ENCODE peak calls at places on chromosomes 7 and 10, in nine cellular contexts. One of them, this sample, is unnamed.

GRCh38 chr10:31708513-31708912 is 220.1 kb downstream of the ARHGAP12 start:
- DNase-seq in heart left ventricle: peak; percentile 41
- DNase-seq in left ventricle myocardium inferior: no peak
- DNase-seq in colonic mucosa: no peak
- DNase-seq in uterus: no peak
- DNase-seq in body of pancreas: no peak
- DNase-seq in mammary epithelial cell: no peak
- DNase-seq in CD8-positive, alpha-beta T cell: no peak
- DNase-seq in naive thymus-derived CD4-positive, alpha-beta T cell: no peak
- DNase-seq in this sample: no peak

GRCh38 chr10:129495697-129496096 is 28.7 kb downstream of the MGMT start:
- DNase-seq in heart left ventricle: no peak
- DNase-seq in body of pancreas: no peak
- DNase-seq in CD8-positive, alpha-beta T cell: no peak
- DNase-seq in mammary epithelial cell: no peak
- DNase-seq in colonic mucosa: no peak
- DNase-seq in naive thymus-derived CD4-positive, alpha-beta T cell: no peak
- DNase-seq in uterus: no peak
- DNase-seq in left ventricle myocardium inferior: no peak
- DNase-seq in this sample: no peak

GRCh38 chr7:155463114-155463811 is 5.3 kb downstream of the EN2 start:
- DNase-seq in left ventricle myocardium inferior: no peak
- DNase-seq in mammary epithelial cell: no peak
- DNase-seq in uterus: no peak
- DNase-seq in body of pancreas: no peak
- DNase-seq in CD8-positive, alpha-beta T cell: no peak
- DNase-seq in naive thymus-derived CD4-positive, alpha-beta T cell: no peak
- DNase-seq in colonic mucosa: no peak
- DNase-seq in heart left ventricle: no peak
- DNase-seq in this sample: no peak

GRCh38 chr10:61766927-61767326 is 104.2 kb downstream of the CABCOCO1 start:
- DNase-seq in uterus: no peak
- DNase-seq in CD8-positive, alpha-beta T cell: no peak
- DNase-seq in mammary epithelial cell: no peak
- DNase-seq in colonic mucosa: no peak
- DNase-seq in heart left ventricle: no peak
- DNase-seq in naive thymus-derived CD4-positive, alpha-beta T cell: no peak
- DNase-seq in left ventricle myocardium inferior: no peak
- DNase-seq in body of pancreas: no peak
- DNase-seq in this sample: no peak

GRCh38 chr10:24731942-24732341 is 8.3 kb upstream of the ARHGAP21 start:
- DNase-seq in uterus: no peak
- DNase-seq in heart left ventricle: no peak
- DNase-seq in colonic mucosa: no peak
- DNase-seq in CD8-positive, alpha-beta T cell: no peak
- DNase-seq in body of pancreas: no peak
- DNase-seq in naive thymus-derived CD4-positive, alpha-beta T cell: no peak
- DNase-seq in left ventricle myocardium inferior: no peak
- DNase-seq in mammary epithelial cell: peak; percentile 82
- DNase-seq in this sample: no peak

GRCh38 chr7:94129443-94130140 is 125.4 kb upstream of the BET1 start:
- DNase-seq in colonic mucosa: no peak
- DNase-seq in body of pancreas: no peak
- DNase-seq in naive thymus-derived CD4-positive, alpha-beta T cell: no peak
- DNase-seq in uterus: no peak
- DNase-seq in left ventricle myocardium inferior: no peak
- DNase-seq in mammary epithelial cell: peak; percentile 3
- DNase-seq in heart left ventricle: no peak
- DNase-seq in CD8-positive, alpha-beta T cell: no peak
- DNase-seq in this sample: no peak

GRCh38 chr10:35103887-35104286 is 13.7 kb upstream of the CUL2 start:
- DNase-seq in naive thymus-derived CD4-positive, alpha-beta T cell: no peak
- DNase-seq in heart left ventricle: no peak
- DNase-seq in left ventricle myocardium inferior: no peak
- DNase-seq in uterus: no peak
- DNase-seq in mammary epithelial cell: no peak
- DNase-seq in body of pancreas: no peak
- DNase-seq in colonic mucosa: no peak
- DNase-seq in CD8-positive, alpha-beta T cell: no peak
- DNase-seq in this sample: no peak

GRCh38 chr7:4519819-4520520 is 162.1 kb upstream of the FOXK1 start:
- DNase-seq in left ventricle myocardium inferior: no peak
- DNase-seq in body of pancreas: no peak
- DNase-seq in naive thymus-derived CD4-positive, alpha-beta T cell: no peak
- DNase-seq in colonic mucosa: no peak
- DNase-seq in heart left ventricle: no peak
- DNase-seq in uterus: no peak
- DNase-seq in mammary epithelial cell: peak; percentile 29
- DNase-seq in CD8-positive, alpha-beta T cell: no peak
- DNase-seq in this sample: no peak

GRCh38 chr10:28241766-28242399 is 61.0 kb downstream of the MPP7 start:
- DNase-seq in heart left ventricle: no peak
- DNase-seq in uterus: no peak
- DNase-seq in body of pancreas: peak; percentile 27
- DNase-seq in naive thymus-derived CD4-positive, alpha-beta T cell: peak; percentile 46
- DNase-seq in left ventricle myocardium inferior: no peak
- DNase-seq in mammary epithelial cell: peak; percentile 43
- DNase-seq in CD8-positive, alpha-beta T cell: peak; percentile 22
- DNase-seq in colonic mucosa: no peak
- DNase-seq in this sample: no peak

GRCh38 chr10:88156341-88156740 is 292.9 kb downstream of the PTEN start:
- DNase-seq in uterus: no peak
- DNase-seq in CD8-positive, alpha-beta T cell: no peak
- DNase-seq in colonic mucosa: no peak
- DNase-seq in body of pancreas: no peak
- DNase-seq in mammary epithelial cell: peak; percentile 55
- DNase-seq in naive thymus-derived CD4-positive, alpha-beta T cell: no peak
- DNase-seq in heart left ventricle: no peak
- DNase-seq in left ventricle myocardium inferior: no peak
- DNase-seq in this sample: no peak

GRCh38 chr10:113780681-113781250 is 29.3 kb downstream of the PLEKHS1 start:
- DNase-seq in body of pancreas: no peak
- DNase-seq in colonic mucosa: no peak
- DNase-seq in heart left ventricle: no peak
- DNase-seq in mammary epithelial cell: no peak
- DNase-seq in uterus: no peak
- DNase-seq in left ventricle myocardium inferior: no peak
- DNase-seq in CD8-positive, alpha-beta T cell: no peak
- DNase-seq in naive thymus-derived CD4-positive, alpha-beta T cell: no peak
- DNase-seq in this sample: no peak

GRCh38 chr7:98949336-98950044 is 71.2 kb downstream of the TRRAP start:
- DNase-seq in uterus: no peak
- DNase-seq in body of pancreas: no peak
- DNase-seq in naive thymus-derived CD4-positive, alpha-beta T cell: no peak
- DNase-seq in mammary epithelial cell: no peak
- DNase-seq in CD8-positive, alpha-beta T cell: no peak
- DNase-seq in left ventricle myocardium inferior: peak; percentile 64
- DNase-seq in colonic mucosa: no peak
- DNase-seq in heart left ventricle: peak; percentile 86
- DNase-seq in this sample: peak; percentile 69

GRCh38 chr7:108088729-108089128 is 41.4 kb downstream of the LAMB4 start:
- DNase-seq in naive thymus-derived CD4-positive, alpha-beta T cell: no peak
- DNase-seq in CD8-positive, alpha-beta T cell: no peak
- DNase-seq in body of pancreas: no peak
- DNase-seq in uterus: no peak
- DNase-seq in colonic mucosa: no peak
- DNase-seq in left ventricle myocardium inferior: no peak
- DNase-seq in heart left ventricle: no peak
- DNase-seq in mammary epithelial cell: no peak
- DNase-seq in this sample: no peak

GRCh38 chr10:102581401-102581800 is 62.9 kb upstream of the TRIM8 start:
- DNase-seq in body of pancreas: no peak
- DNase-seq in left ventricle myocardium inferior: no peak
- DNase-seq in CD8-positive, alpha-beta T cell: no peak
- DNase-seq in uterus: no peak
- DNase-seq in heart left ventricle: no peak
- DNase-seq in naive thymus-derived CD4-positive, alpha-beta T cell: no peak
- DNase-seq in mammary epithelial cell: no peak
- DNase-seq in colonic mucosa: no peak
- DNase-seq in this sample: no peak

GRCh38 chr10:113139695-113140094 is 189.6 kb downstream of the TCF7L2 start:
- DNase-seq in colonic mucosa: no peak
- DNase-seq in naive thymus-derived CD4-positive, alpha-beta T cell: no peak
- DNase-seq in heart left ventricle: no peak
- DNase-seq in body of pancreas: no peak
- DNase-seq in CD8-positive, alpha-beta T cell: no peak
- DNase-seq in mammary epithelial cell: no peak
- DNase-seq in left ventricle myocardium inferior: no peak
- DNase-seq in uterus: no peak
- DNase-seq in this sample: no peak

GRCh38 chr7:124879103-124879502 is 50.5 kb downstream of the POT1 start:
- DNase-seq in colonic mucosa: no peak
- DNase-seq in body of pancreas: no peak
- DNase-seq in naive thymus-derived CD4-positive, alpha-beta T cell: no peak
- DNase-seq in uterus: no peak
- DNase-seq in mammary epithelial cell: no peak
- DNase-seq in CD8-positive, alpha-beta T cell: no peak
- DNase-seq in heart left ventricle: no peak
- DNase-seq in left ventricle myocardium inferior: no peak
- DNase-seq in this sample: no peak

GRCh38 chr10:35876248-35876647 is 234.2 kb upstream of the FZD8 start:
- DNase-seq in heart left ventricle: no peak
- DNase-seq in body of pancreas: no peak
- DNase-seq in left ventricle myocardium inferior: no peak
- DNase-seq in uterus: no peak
- DNase-seq in mammary epithelial cell: no peak
- DNase-seq in CD8-positive, alpha-beta T cell: no peak
- DNase-seq in naive thymus-derived CD4-positive, alpha-beta T cell: no peak
- DNase-seq in colonic mucosa: no peak
- DNase-seq in this sample: no peak

GRCh38 chr7:152180587-152180986 is 155.1 kb downstream of the GALNT11 start:
- DNase-seq in heart left ventricle: no peak
- DNase-seq in CD8-positive, alpha-beta T cell: no peak
- DNase-seq in mammary epithelial cell: no peak
- DNase-seq in colonic mucosa: no peak
- DNase-seq in body of pancreas: peak; percentile 20
- DNase-seq in naive thymus-derived CD4-positive, alpha-beta T cell: no peak
- DNase-seq in uterus: no peak
- DNase-seq in left ventricle myocardium inferior: no peak
- DNase-seq in this sample: no peak
- H3K27ac ChIP-seq in heart left ventricle: no peak overlapping the region
- H3K27ac ChIP-seq in CD8-positive, alpha-beta T cell: no peak overlapping the region
- H3K27ac ChIP-seq in mammary epithelial cell: no peak overlapping the region
- H3K27ac ChIP-seq in colonic mucosa: no peak overlapping the region
- H3K27ac ChIP-seq in body of pancreas: no peak overlapping the region
- H3K27ac ChIP-seq in naive thymus-derived CD4-positive, alpha-beta T cell: no peak overlapping the region
- H3K27ac ChIP-seq in uterus: no peak overlapping the region
- H3K27ac ChIP-seq in left ventricle myocardium inferior: no peak overlapping the region
- H3K27ac ChIP-seq in this sample: no peak overlapping the region

GRCh38 chr7:138460649-138461607 is 869 bp downstream of the TRIM24 start:
- DNase-seq in CD8-positive, alpha-beta T cell: peak; percentile 32
- DNase-seq in colonic mucosa: peak; percentile 61
- DNase-seq in uterus: peak; percentile 36
- DNase-seq in naive thymus-derived CD4-positive, alpha-beta T cell: peak; percentile 60
- DNase-seq in heart left ventricle: peak; percentile 63
- DNase-seq in left ventricle myocardium inferior: peak; percentile 54
- DNase-seq in mammary epithelial cell: peak; percentile 51
- DNase-seq in body of pancreas: peak; percentile 75
- DNase-seq in this sample: peak; percentile 83

GRCh38 chr7:138459300-138460175 is 521 bp upstream of the TRIM24 start:
- DNase-seq in naive thymus-derived CD4-positive, alpha-beta T cell: peak; percentile 99
- DNase-seq in CD8-positive, alpha-beta T cell: peak; percentile 97
- DNase-seq in colonic mucosa: peak; percentile 98
- DNase-seq in heart left ventricle: no peak
- DNase-seq in body of pancreas: peak; percentile 98
- DNase-seq in uterus: peak; percentile 98
- DNase-seq in left ventricle myocardium inferior: peak; percentile 98
- DNase-seq in mammary epithelial cell: peak; percentile 97
- DNase-seq in this sample: no peak

GRCh38 chr7:138460176-138460648 is at the start of gene TRIM24:
- DNase-seq in CD8-positive, alpha-beta T cell: no peak
- DNase-seq in naive thymus-derived CD4-positive, alpha-beta T cell: no peak
- DNase-seq in body of pancreas: no peak
- DNase-seq in uterus: no peak
- DNase-seq in left ventricle myocardium inferior: peak; percentile 97
- DNase-seq in mammary epithelial cell: no peak
- DNase-seq in colonic mucosa: peak; percentile 96
- DNase-seq in heart left ventricle: peak; percentile 97
- DNase-seq in this sample: peak; percentile 99

GRCh38 chr7:138456220-138456619 is 3.8 kb upstream of the TRIM24 start:
- DNase-seq in uterus: no peak
- DNase-seq in heart left ventricle: no peak
- DNase-seq in colonic mucosa: no peak
- DNase-seq in naive thymus-derived CD4-positive, alpha-beta T cell: no peak
- DNase-seq in body of pancreas: no peak
- DNase-seq in CD8-positive, alpha-beta T cell: no peak
- DNase-seq in mammary epithelial cell: no peak
- DNase-seq in left ventricle myocardium inferior: no peak
- DNase-seq in this sample: no peak

DNA sequence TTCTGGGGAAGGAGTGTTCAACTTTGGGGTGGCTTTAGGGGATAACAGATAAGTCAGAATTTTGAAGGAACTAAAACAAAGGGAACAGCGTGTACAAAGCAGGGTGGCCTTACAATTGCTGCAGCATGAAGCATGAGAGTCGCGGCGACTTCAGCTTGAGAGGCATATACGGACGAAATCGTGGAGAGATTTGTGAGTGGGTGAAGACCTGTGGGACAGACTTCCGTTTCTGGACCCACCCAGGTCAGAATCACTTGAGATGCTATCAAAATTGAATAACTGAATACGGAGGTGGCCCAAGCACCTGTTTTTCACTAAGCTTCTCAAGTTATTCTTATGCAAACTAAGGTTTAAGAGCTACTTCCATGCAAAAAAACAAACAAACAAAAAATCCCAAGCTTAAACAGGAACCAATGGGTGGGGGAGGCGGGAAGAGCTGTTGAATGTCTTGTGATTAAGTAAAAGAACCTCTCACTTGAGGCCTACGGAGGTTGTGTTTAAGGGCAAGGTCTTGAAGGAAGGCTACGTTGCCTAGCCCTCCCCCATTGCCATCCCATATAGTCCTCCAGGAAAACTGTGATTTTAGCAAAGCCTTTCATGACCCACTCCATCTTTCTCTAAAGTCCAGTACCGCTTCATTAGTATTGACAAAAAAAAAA is 1.4 kb upstream of the TRIM24 start:
- DNase-seq in heart left ventricle: no peak
- DNase-seq in body of pancreas: no peak
- DNase-seq in left ventricle myocardium inferior: no peak
- DNase-seq in CD8-positive, alpha-beta T cell: no peak
- DNase-seq in colonic mucosa: no peak
- DNase-seq in mammary epithelial cell: no peak
- DNase-seq in naive thymus-derived CD4-positive, alpha-beta T cell: no peak
- DNase-seq in uterus: no peak
- DNase-seq in this sample: no peak
- H3K4me3 ChIP-seq in heart left ventricle: no peak overlapping the region
- H3K4me3 ChIP-seq in body of pancreas: no peak overlapping the region
- H3K4me3 ChIP-seq in left ventricle myocardium inferior: no peak overlapping the region
- H3K4me3 ChIP-seq in CD8-positive, alpha-beta T cell: no peak overlapping the region
- H3K4me3 ChIP-seq in colonic mucosa: no peak overlapping the region
- H3K4me3 ChIP-seq in mammary epithelial cell: no peak overlapping the region
- H3K4me3 ChIP-seq in naive thymus-derived CD4-positive, alpha-beta T cell: no peak overlapping the region
- H3K4me3 ChIP-seq in uterus: no peak overlapping the region
- H3K4me3 ChIP-seq in this sample: no peak overlapping the region

GRCh38 chr7:27670676-27671075 is 8.0 kb upstream of the HIBADH start:
- DNase-seq in CD8-positive, alpha-beta T cell: no peak
- DNase-seq in left ventricle myocardium inferior: no peak
- DNase-seq in body of pancreas: no peak
- DNase-seq in naive thymus-derived CD4-positive, alpha-beta T cell: no peak
- DNase-seq in mammary epithelial cell: no peak
- DNase-seq in colonic mucosa: no peak
- DNase-seq in heart left ventricle: no peak
- DNase-seq in uterus: no peak
- DNase-seq in this sample: no peak
- H3K27me3 ChIP-seq in CD8-positive, alpha-beta T cell: no peaks in the 10 kb centered on the region
- H3K27me3 ChIP-seq in left ventricle myocardium inferior: no peaks in the 10 kb centered on the region
- H3K27me3 ChIP-seq in body of pancreas: no peaks in the 10 kb centered on the region
- H3K27me3 ChIP-seq in naive thymus-derived CD4-positive, alpha-beta T cell: no peaks in the 10 kb centered on the region
- H3K27me3 ChIP-seq in mammary epithelial cell: no peaks in the 10 kb centered on the region
- H3K27me3 ChIP-seq in colonic mucosa: no peaks in the 10 kb centered on the region
- H3K27me3 ChIP-seq in heart left ventricle: no peaks in the 10 kb centered on the region
- H3K27me3 ChIP-seq in uterus: no peaks in the 10 kb centered on the region
- H3K27me3 ChIP-seq in this sample: no peaks in the 10 kb centered on the region

GRCh38 chr7:77910124-77910523 is 111.6 kb downstream of the PHTF2 start:
- DNase-seq in colonic mucosa: no peak
- DNase-seq in naive thymus-derived CD4-positive, alpha-beta T cell: no peak
- DNase-seq in body of pancreas: no peak
- DNase-seq in mammary epithelial cell: no peak
- DNase-seq in CD8-positive, alpha-beta T cell: no peak
- DNase-seq in heart left ventricle: no peak
- DNase-seq in left ventricle myocardium inferior: no peak
- DNase-seq in uterus: no peak
- DNase-seq in this sample: no peak
- H3K27ac ChIP-seq in colonic mucosa: no peak overlapping the region
- H3K27ac ChIP-seq in naive thymus-derived CD4-positive, alpha-beta T cell: no peak overlapping the region
- H3K27ac ChIP-seq in body of pancreas: no peak overlapping the region
- H3K27ac ChIP-seq in mammary epithelial cell: no peak overlapping the region
- H3K27ac ChIP-seq in CD8-positive, alpha-beta T cell: no peak overlapping the region
- H3K27ac ChIP-seq in heart left ventricle: no peak overlapping the region
- H3K27ac ChIP-seq in left ventricle myocardium inferior: no peak overlapping the region
- H3K27ac ChIP-seq in uterus: no peak overlapping the region
- H3K27ac ChIP-seq in this sample: no peak overlapping the region

This sample was measured in right cardiac atrium.